ENCODE peak calls at places on chromosome 3, in six cellular contexts. H is WTC11; A is stimulated activated CD4-positive, alpha-beta T cell treated with anti-CD3 and anti-CD28 coated beads, Interleukin-1b, Interleukin-23, amount 100 ng/mL, for 48 hours; C is HEK293T; I is activated CD8-positive, alpha-beta T cell treated with anti-CD3 and anti-CD28 coated beads, Interleukin-2, amount 10 ng/mL, durations not matched to agents 7 days and 5 days; Z is tibial artery. W is an unnamed sample.

GRCh38 chr3:17136251-17136721 is 251.5 kb downstream of the PLCL2 start:
- DNase-seq in H (no peak), A (no peak), C (peak; percentile 18), I (no peak), Z (peak; percentile 77), W (no peak)

GRCh38 chr3:119555309-119555735 is 4.1 kb downstream of the CD80 start:
- DNase-seq in H (no peak), A (no peak), C (no peak), I (no peak), Z (no peak), W (no peak)

GRCh38 chr3:22713936-22714335 is 489.2 kb upstream of the UBE2E2 start:
- DNase-seq in H (no peak), A (no peak), C (no peak), I (no peak), Z (no peak), W (no peak)

GRCh38 chr3:44132061-44132460 is 109.6 kb upstream of the TOPAZ1 start:
- DNase-seq in H (no peak), A (no peak), C (no peak), I (no peak), Z (no peak), W (no peak)

GRCh38 chr3:149547954-149548728 is 73.6 kb downstream of the TM4SF4 start:
- DNase-seq in H (no peak), A (no peak), C (no peak), I (no peak), Z (peak; percentile 77), W (no peak)

GRCh38 chr3:129013491-129013891 is 12.4 kb downstream of the EFCC1 start:
- DNase-seq in H (no peak), A (no peak), C (peak; percentile 44), I (no peak), Z (no peak), W (no peak)

GRCh38 chr3:179421500-179421899 is 29.8 kb downstream of the GNB4 start:
- DNase-seq in H (peak; percentile 17), A (no peak), C (no peak), I (no peak), Z (peak; percentile 72), W (no peak)

GRCh38 chr3:165883866-165884478 is 46.7 kb upstream of the BCHE start:
- DNase-seq in H (no peak), A (no peak), C (peak; percentile 7), I (no peak), Z (no peak), W (no peak)

GRCh38 chr3:194201953-194202666 is 66.2 kb downstream of the HES1 start:
- DNase-seq in H (no peak), A (no peak), C (no peak), I (no peak), Z (no peak), W (no peak)

GRCh38 chr3:194043516-194043915 is 92.4 kb upstream of the HES1 start:
- DNase-seq in H (no peak), A (no peak), C (no peak), I (no peak), Z (no peak), W (no peak)

GRCh38 chr3:124126446-124127017 is 134.6 kb upstream of the ROPN1 start:
- DNase-seq in H (no peak), A (no peak), C (no peak), I (no peak), Z (no peak), W (no peak)

GRCh38 chr3:194586839-194587238 is 46.4 kb downstream of the TMEM44 start:
- DNase-seq in H (no peak), A (no peak), C (no peak), I (no peak), Z (no peak), W (no peak)

GRCh38 chr3:17023006-17023664 is 138.4 kb downstream of the PLCL2 start:
- DNase-seq in H (no peak), A (peak; percentile 63), C (no peak), I (peak; percentile 66), Z (no peak), W (no peak)

GRCh38 chr3:123733805-123734526 is 149.1 kb upstream of the HACD2 start:
- DNase-seq in H (no peak), A (no peak), C (no peak), I (no peak), Z (no peak), W (no peak)

GRCh38 chr3:123914829-123915228 is 30.7 kb upstream of the MYLK start:
- DNase-seq in H (no peak), A (no peak), C (no peak), I (no peak), Z (no peak), W (no peak)

GRCh38 chr3:14203521-14204079 is 25.0 kb downstream of the LSM3 start:
- DNase-seq in H (peak; percentile 60), A (peak; percentile 16), C (peak; percentile 81), I (peak; percentile 60), Z (peak; percentile 77), W (peak; percentile 45)

GRCh38 chr3:126745760-126746394 is 41.8 kb downstream of the CHCHD6 start:
- DNase-seq in H (no peak), A (no peak), C (no peak), I (no peak), Z (no peak), W (no peak)

GRCh38 chr3:136818191-136818850 is 605 bp upstream of the SLC35G2 start:
- DNase-seq in H (peak; percentile 48), A (peak; percentile 65), C (peak; percentile 31), I (peak; percentile 45), Z (peak; percentile 66), W (peak; percentile 52)

GRCh38 chr3:23135026-23135785 is 67.9 kb upstream of the UBE2E2 start:
- DNase-seq in H (no peak), A (no peak), C (no peak), I (no peak), Z (no peak), W (no peak)

GRCh38 chr3:134312072-134312872 is 61.6 kb upstream of the RYK start:
- DNase-seq in H (peak; percentile 55), A (peak; percentile 6), C (no peak), I (no peak), Z (peak; percentile 83), W (no peak)

GRCh38 chr3:45387171-45387570 is 1.2 kb upstream of the LARS2 start:
- DNase-seq in H (no peak), A (no peak), C (no peak), I (no peak), Z (no peak), W (no peak)

GRCh38 chr3:153970735-153971347 is 150.3 kb upstream of the ARHGEF26 start:
- DNase-seq in H (no peak), A (no peak), C (no peak), I (no peak), Z (no peak), W (no peak)